ENCODE peak calls at places on chromosomes 12 and 14, in four cellular contexts. D is left ventricle myocardium inferior, Z is fibroblast of lung, I is hepatocyte. O is an unnamed sample.
A peak's percentile ranks its signal among the peaks of the same experiment; 100 is the strongest.

GRCh38 chr12:26692417-26692816 is 140.6 kb downstream of the ITPR2 start:
- DNase-seq in D (no peak), Z (no peak), I (no peak), O (no peak)

GRCh38 chr14:91228112-91229004 is 16.1 kb downstream of the GPR68 start:
- DNase-seq in D (no peak), Z (peak; percentile 62), I (no peak), O (peak; percentile 39)

GRCh38 chr12:68042212-68042699 is 53.0 kb downstream of the IFNG-AS1 start:
- DNase-seq in D (no peak), Z (no peak), I (no peak), O (peak; percentile 1)

GRCh38 chr12:78062781-78063180 is 232.1 kb downstream of the NAV3 start:
- DNase-seq in D (peak; percentile 18), Z (peak; percentile 75), I (peak; percentile 5), O (no peak)

GRCh38 chr12:104340917-104341611 is 37.5 kb downstream of the EID3 start:
- DNase-seq in D (no peak), Z (no peak), I (no peak), O (no peak)

GRCh38 chr12:117162649-117163048 is 27.6 kb downstream of the FBXO21 start:
- DNase-seq in D (no peak), Z (no peak), I (no peak), O (no peak)

GRCh38 chr14:99879401-99880295 is 86.4 kb downstream of the EML1 start:
- DNase-seq in D (no peak), Z (peak; percentile 81), I (peak; percentile 59), O (peak; percentile 70)

GRCh38 chr12:76085159-76085868 is 829 bp upstream of the NAP1L1 start:
- DNase-seq in D (no peak), Z (no peak), I (peak; percentile 31), O (peak; percentile 42)

GRCh38 chr12:65832217-65832616 is 7.9 kb downstream of the HMGA2 start:
- DNase-seq in D (no peak), Z (no peak), I (no peak), O (no peak)

GRCh38 chr12:112916270-112916669 is 9.5 kb downstream of the OAS1 start:
- DNase-seq in D (no peak), Z (peak; percentile 30), I (no peak), O (no peak)

GRCh38 chr12:26340649-26341048 is 145.3 kb downstream of the SSPN start:
- DNase-seq in D (no peak), Z (no peak), I (no peak), O (peak; percentile 20)

GRCh38 chr12:82055391-82055790 is 296.2 kb upstream of the PPFIA2 start:
- DNase-seq in D (no peak), Z (no peak), I (no peak), O (no peak)

GRCh38 chr14:61472801-61473376 is 151.5 kb downstream of the PRKCH start:
- DNase-seq in D (no peak), Z (peak; percentile 55), I (no peak), O (no peak)

GRCh38 chr12:50841654-50842531 is 833 bp upstream of the TMPRSS12 start:
- DNase-seq in D (no peak), Z (no peak), I (no peak), O (no peak)

GRCh38 chr12:103929051-103929908 is 930 bp upstream of the HSP90B1 start:
- DNase-seq in D (peak; percentile 80), Z (peak; percentile 94), I (peak; percentile 91), O (peak; percentile 94)

GRCh38 chr12:2117541-2117940 is 64.8 kb downstream of the CACNA1C start:
- DNase-seq in D (no peak), Z (no peak), I (no peak), O (no peak)

GRCh38 chr12:124939428-124940142 is 25.1 kb upstream of the UBC start:
- DNase-seq in D (peak; percentile 85), Z (peak; percentile 98), I (peak; percentile 93), O (peak; percentile 94)

GRCh38 chr12:77357654-77358053 is 292.3 kb upstream of the E2F7 start:
- DNase-seq in D (no peak), Z (no peak), I (no peak), O (no peak)

GRCh38 chr12:127308148-127308547 is 958.8 kb upstream of the TMEM132C start:
- DNase-seq in D (no peak), Z (no peak), I (no peak), O (no peak)

GRCh38 chr14:89621009-89621421 is 204.0 kb upstream of the FOXN3 start:
- DNase-seq in D (no peak), Z (no peak), I (no peak), O (no peak)

GRCh38 chr12:27462151-27462694 is 15.7 kb downstream of the SMCO2 start:
- DNase-seq in D (no peak), Z (peak; percentile 75), I (no peak), O (no peak)

DNA sequence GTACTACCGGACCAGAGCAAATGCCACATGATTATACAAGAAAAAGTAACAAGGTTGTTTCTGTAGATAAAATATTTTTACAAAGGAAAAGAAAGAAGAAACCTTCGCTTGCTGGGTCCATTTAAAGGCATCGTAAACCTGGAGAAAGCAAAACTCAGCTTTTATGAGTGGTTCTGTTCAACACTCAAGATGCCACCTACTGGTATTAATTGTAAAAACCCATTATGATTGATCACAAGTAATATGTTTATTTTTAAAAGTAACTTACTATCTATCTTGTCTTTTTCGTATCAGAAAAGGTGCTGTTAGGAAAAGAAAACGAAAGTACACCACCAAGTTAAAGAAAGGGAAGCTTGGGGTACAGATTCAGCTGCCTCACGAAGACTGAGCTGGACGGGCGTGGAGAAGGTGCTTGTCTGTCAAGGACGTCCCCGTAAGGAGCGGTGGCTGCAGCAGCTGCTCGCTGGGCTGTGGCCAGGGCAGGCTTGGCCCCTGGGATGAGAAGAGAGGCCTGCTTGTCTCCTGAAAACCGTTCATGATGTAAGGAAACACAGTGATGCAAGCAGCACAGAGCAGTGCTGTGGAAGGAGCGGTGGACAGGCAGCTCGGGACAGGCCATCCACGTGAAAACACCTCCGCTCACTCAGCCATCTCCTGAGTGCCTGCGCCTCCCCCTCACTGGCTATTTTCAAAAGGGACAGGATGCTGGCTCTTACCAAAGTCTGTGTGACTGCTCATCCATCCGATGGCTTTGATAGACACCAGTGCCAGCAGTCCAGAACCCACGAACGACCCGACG is 25.0 kb downstream of the SLC15A4 start:
- DNase-seq in D (no peak), Z (no peak), I (no peak), O (no peak)
- TF ChIP-seq CTCF in D (peak; percentile 16), Z (no peak), I (peak; percentile 35), O (peak; percentile 10)

GRCh38 chr12:123070267-123071081 is 80.4 kb downstream of the PITPNM2 start:
- DNase-seq in D (no peak), Z (no peak), I (peak; percentile 25), O (no peak)

GRCh38 chr12:123069436-123070266 is 81.2 kb downstream of the PITPNM2 start:
- DNase-seq in D (no peak), Z (no peak), I (peak; percentile 24), O (no peak)

GRCh38 chr12:123075092-123075491 is 75.8 kb downstream of the PITPNM2 start:
- DNase-seq in D (no peak), Z (no peak), I (no peak), O (no peak)

GRCh38 chr12:123073962-123074801 is 76.7 kb downstream of the PITPNM2 start:
- DNase-seq in D (no peak), Z (no peak), I (no peak), O (no peak)

DNA sequence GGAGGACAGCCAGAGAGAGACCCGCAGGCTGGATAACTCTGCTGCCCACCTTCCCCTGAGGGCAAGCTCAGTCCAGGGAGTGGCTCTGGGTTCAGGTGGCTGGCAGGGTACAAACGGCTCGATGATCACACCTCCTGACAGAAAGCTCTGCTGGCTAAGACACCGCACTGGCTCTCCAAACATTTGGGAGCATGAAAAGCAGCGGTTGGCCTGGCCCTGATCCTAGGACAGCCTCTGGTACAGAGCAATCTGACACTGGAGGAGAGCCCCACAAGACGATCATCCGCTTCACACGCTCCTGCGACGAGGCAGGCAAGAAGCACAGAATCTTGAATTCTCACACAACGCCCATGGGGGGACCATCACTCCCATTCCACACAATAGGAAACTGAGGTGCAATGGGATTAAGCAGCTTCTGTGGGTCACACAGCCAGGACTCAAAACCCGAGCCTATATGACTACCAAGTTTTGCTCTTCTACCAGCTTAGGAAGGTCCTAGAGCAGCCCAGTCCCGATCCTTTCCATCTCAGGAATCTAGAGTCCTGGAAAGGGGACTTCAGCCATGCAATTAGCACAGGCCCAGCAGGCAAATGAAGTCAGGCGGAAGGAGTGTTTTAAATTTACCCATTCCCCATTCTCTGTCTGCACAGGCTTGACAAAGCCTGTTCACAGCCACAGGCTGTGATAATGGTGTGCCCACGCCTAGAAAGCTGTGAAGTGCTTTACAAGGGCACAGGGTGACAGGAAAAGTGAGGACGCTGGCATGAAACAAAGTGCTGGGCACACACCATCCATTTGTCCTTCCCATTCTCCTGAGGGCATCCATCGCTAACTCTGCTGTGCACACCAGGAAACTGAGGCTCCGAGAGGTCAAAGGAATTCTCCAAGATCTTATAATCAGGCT is 79.2 kb downstream of the PITPNM2 start:
- DNase-seq in D (peak; percentile 59), Z (peak; percentile 33), I (no peak), O (no peak)
- H3K4me1 ChIP-seq in D (peaks cover 98% of the 10 kb centered on the region), Z (peaks cover 11% of the 10 kb centered on the region), I (peaks cover 23% of the 10 kb centered on the region), O (peaks cover 58% of the 10 kb centered on the region)

DNA sequence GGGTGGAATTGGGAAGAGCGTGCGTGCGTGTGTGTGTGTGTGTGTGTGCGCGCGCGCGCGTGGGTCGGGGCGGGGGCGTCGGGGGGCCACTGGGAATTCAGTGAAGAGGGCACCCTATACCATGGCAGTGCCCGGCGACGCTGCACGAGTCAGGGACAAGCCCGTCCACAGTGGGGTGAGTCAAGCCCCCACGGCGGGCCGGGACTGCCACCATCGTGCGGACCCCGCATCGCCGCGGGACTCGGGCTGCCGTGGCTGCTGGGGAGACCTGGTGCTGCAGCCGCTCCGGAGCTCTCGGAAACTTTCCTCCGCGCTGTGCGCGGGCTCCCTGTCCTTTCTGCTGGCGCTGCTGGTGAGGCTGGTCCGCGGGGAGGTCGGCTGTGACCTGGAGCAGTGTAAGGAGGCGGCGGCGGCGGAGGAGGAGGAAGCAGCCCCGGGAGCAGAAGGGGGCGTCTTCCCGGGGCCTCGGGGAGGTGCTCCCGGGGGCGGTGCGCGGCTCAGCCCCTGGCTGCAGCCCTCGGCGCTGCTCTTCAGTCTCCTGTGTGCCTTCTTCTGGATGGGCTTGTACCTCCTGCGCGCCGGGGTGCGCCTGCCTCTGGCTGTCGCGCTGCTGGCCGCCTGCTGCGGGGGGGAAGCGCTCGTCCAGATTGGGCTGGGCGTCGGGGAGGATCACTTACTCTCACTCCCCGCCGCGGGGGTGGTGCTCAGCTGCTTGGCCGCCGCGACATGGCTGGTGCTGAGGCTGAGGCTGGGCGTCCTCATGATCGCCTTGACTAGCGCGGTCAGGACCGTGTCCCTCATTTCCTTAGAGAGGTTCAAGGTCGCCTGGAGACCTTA is 1.0 kb downstream of the PDE3A start:
- DNase-seq in D (peak; percentile 89), Z (peak; percentile 43), I (peak; percentile 81), O (peak; percentile 59)
- TF ChIP-seq CTCF in D (peak; percentile 62), Z (no peak), I (no peak), O (no peak)

GRCh38 chr14:95474941-95475340 is 41.5 kb downstream of the SYNE3 start:
- DNase-seq in D (no peak), Z (no peak), I (no peak), O (no peak)

GRCh38 chr14:95476747-95477146 is 39.7 kb downstream of the SYNE3 start:
- DNase-seq in D (no peak), Z (no peak), I (no peak), O (no peak)

GRCh38 chr14:95475540-95476240 is 40.8 kb downstream of the SYNE3 start:
- DNase-seq in D (no peak), Z (no peak), I (no peak), O (no peak)

GRCh38 chr14:95472819-95473251 is 43.6 kb downstream of the SYNE3 start:
- DNase-seq in D (no peak), Z (no peak), I (no peak), O (peak; percentile 27)

DNA sequence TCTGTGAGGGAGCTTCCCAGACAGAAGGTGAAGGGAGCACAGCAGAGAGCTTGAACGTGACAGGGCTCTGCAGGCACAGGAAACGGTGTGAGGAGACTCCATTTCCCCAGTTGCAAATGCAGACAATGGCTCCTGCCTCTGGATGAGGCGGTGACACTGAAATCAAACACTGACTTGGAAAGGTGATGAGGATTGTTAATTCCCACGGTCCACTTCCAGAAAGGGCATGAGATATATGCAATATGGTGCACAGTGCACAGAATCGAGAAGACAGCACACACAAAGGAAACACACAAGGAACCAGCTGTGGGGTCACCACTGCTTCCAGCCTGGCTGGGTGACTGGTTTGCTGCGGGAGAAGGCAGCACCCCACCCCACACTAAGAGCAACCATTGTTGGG is 42.0 kb downstream of the SYNE3 start:
- DNase-seq in D (no peak), Z (no peak), I (no peak), O (no peak)
- H3K4me1 ChIP-seq in D (peaks cover 62% of the 10 kb centered on the region), Z (peaks cover 2% of the 10 kb centered on the region), I (peaks cover 3% of the 10 kb centered on the region), O (no peaks in the 10 kb centered on the region)